ENCODE peak calls at places on chromosomes 7 and 10, in eight cellular contexts. B is ovary, I is sigmoid colon, U is endothelial cell of umbilical vein, C is RWPE1, X is upper lobe of right lung, Q is AG04450, O is fibroblast of lung. H is an unnamed sample.

GRCh38 chr7:137462074-137462715 is 118.7 kb upstream of the PTN start:
- DNase-seq in Q (no peak), B (no peak), C (no peak), O (peak; percentile 73), U (peak; percentile 81), X (no peak), I (no peak), H (no peak)

GRCh38 chr7:36468361-36469140 is 78.9 kb downstream of the ANLN start:
- DNase-seq in O (no peak), C (no peak), Q (no peak), X (no peak), B (no peak), I (no peak), U (no peak), H (no peak)

GRCh38 chr10:8404721-8405120 is 350.2 kb downstream of the GATA3 start:
- DNase-seq in B (no peak), I (no peak), U (no peak), O (peak; percentile 55), C (no peak), Q (no peak), X (no peak), H (no peak)

GRCh38 chr7:107506683-107507339 is 37.0 kb downstream of the GPR22 start:
- DNase-seq in X (peak; percentile 87), C (peak; percentile 83), Q (no peak), B (no peak), O (peak; percentile 20), I (no peak), U (peak; percentile 58), H (no peak)

GRCh38 chr7:122736183-122736582 is 33.5 kb upstream of the RNF148 start:
- DNase-seq in B (no peak), I (no peak), X (no peak), O (no peak), C (no peak), U (no peak), Q (no peak), H (no peak)

GRCh38 chr10:109835257-109835656 is 88.1 kb downstream of the XPNPEP1 start:
- DNase-seq in B (no peak), X (no peak), C (no peak), U (peak; percentile 35), O (no peak), I (no peak), Q (no peak), H (no peak)

GRCh38 chr7:18144171-18144570 is 116.5 kb upstream of the PRPS1L1 start:
- DNase-seq in U (no peak), X (no peak), O (no peak), B (no peak), I (no peak), C (no peak), Q (no peak), H (no peak)

GRCh38 chr7:20784311-20785210 is 2.1 kb downstream of the SP8 start:
- DNase-seq in I (no peak), X (no peak), C (peak; percentile 77), O (no peak), U (peak; percentile 21), Q (no peak), B (no peak), H (no peak)

GRCh38 chr10:61472090-61472674 is 19.0 kb upstream of the TMEM26 start:
- DNase-seq in B (no peak), C (no peak), X (no peak), I (no peak), Q (no peak), U (no peak), O (no peak), H (no peak)

GRCh38 chr10:6297951-6298381 is 95.2 kb downstream of the PFKFB3 start:
- DNase-seq in B (no peak), O (peak; percentile 45), U (no peak), C (no peak), X (no peak), Q (no peak), I (no peak), H (no peak)

GRCh38 chr7:41870017-41870416 is 167.1 kb upstream of the INHBA start:
- DNase-seq in U (no peak), X (no peak), Q (no peak), C (no peak), B (no peak), I (no peak), O (no peak), H (no peak)

GRCh38 chr7:17300012-17300411 is 1.6 kb downstream of the AHR start:
- DNase-seq in O (no peak), I (no peak), C (no peak), X (no peak), Q (no peak), U (no peak), B (no peak), H (no peak)

GRCh38 chr7:123725586-123726171 is 23.1 kb downstream of the WASL start:
- DNase-seq in I (no peak), O (no peak), X (no peak), U (no peak), Q (no peak), C (no peak), B (no peak), H (no peak)

GRCh38 chr10:59945590-59945989 is 39.2 kb upstream of the CCDC6 start:
- DNase-seq in O (no peak), C (no peak), U (no peak), B (no peak), Q (no peak), X (no peak), I (no peak), H (no peak)

GRCh38 chr7:79055722-79056415 is 397.6 kb downstream of the MAGI2 start:
- DNase-seq in X (no peak), B (peak; percentile 74), I (no peak), O (no peak), U (no peak), C (no peak), Q (no peak), H (no peak)

GRCh38 chr10:17709492-17709891 is 42.5 kb upstream of the TMEM236 start:
- DNase-seq in Q (no peak), B (no peak), U (no peak), C (no peak), X (no peak), I (no peak), O (no peak), H (no peak)

GRCh38 chr10:588246-589165 is 101.0 kb downstream of the DIP2C start:
- DNase-seq in C (no peak), O (peak; percentile 44), B (no peak), I (no peak), X (peak; percentile 54), U (no peak), Q (no peak), H (peak; percentile 70)

GRCh38 chr10:126013489-126014281 is 117.3 kb downstream of the FANK1 start:
- DNase-seq in U (peak; percentile 54), X (no peak), C (peak; percentile 77), I (no peak), O (peak; percentile 97), B (no peak), Q (peak; percentile 83), H (no peak)

GRCh38 chr7:32648408-32649156 is 153.3 kb downstream of the AVL9 start:
- DNase-seq in I (no peak), C (no peak), B (no peak), O (no peak), U (no peak), Q (no peak), X (no peak), H (no peak)

GRCh38 chr7:32639122-32639521 is 143.8 kb downstream of the AVL9 start:
- DNase-seq in B (no peak), Q (no peak), X (no peak), O (no peak), C (no peak), I (no peak), U (no peak), H (no peak)

GRCh38 chr7:32643194-32643593 is 147.9 kb downstream of the AVL9 start:
- DNase-seq in B (no peak), C (no peak), Q (no peak), O (no peak), X (no peak), I (no peak), U (no peak), H (no peak)
- H3K27ac ChIP-seq in B (no peak overlapping the region), C (no peak overlapping the region), Q (no peak overlapping the region), O (no peak overlapping the region), X (no peak overlapping the region), I (no peak overlapping the region), U (no peak overlapping the region), H (no peak overlapping the region)

DNA sequence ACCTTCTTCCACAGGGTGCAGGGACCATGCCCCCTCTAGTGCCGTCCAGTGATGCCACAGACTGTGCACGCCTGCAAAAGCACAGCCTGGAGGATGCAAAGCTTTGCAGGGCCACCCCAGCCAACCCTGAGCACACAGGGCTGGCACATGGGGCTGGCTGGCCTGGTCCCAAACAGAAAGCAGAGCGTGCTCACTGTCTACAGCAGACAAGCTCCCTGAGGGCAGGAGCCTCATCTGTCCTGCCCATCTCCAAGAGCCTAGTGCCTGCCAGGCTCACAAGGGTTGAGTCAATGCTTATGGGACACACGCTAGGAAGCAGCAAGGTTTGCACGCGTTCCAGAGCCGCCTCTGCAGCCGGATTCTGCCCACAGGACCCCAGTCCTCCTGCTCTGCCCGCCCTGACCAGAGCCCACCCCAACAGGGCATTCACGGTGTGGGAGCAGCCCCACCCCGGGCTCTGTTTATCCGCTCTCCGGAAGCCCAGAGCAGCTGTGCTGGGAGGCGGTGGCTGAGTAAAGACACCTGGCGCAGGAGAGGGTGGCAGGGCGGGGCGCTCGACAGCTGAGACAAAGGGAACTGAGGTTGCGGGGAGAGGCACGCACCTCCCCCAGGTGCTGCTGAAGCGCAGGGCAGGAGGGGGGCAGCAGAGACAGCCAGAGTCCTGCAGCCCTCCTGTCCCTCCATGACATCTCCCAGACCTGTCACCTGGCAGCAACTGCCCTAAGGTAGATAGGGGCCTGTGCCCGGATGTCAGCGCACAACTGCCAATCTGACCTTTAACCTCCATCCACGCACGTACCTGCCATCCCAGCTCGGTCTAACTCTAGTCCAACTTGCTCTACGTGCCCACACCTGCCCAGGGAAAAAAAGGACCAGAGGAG is 4.3 kb downstream of the KCNH2 start:
- DNase-seq in X (no peak), B (no peak), U (no peak), O (no peak), I (no peak), C (no peak), Q (no peak), H (no peak)
- TF ChIP-seq CTCF in X (no peak), B (no peak), U (no peak), O (no peak), I (no peak), C (no peak), Q (no peak), H (no peak)

GRCh38 chr7:5533821-5534367 is 110.3 kb upstream of the TNRC18 start:
- DNase-seq in U (no peak), B (no peak), X (no peak), Q (no peak), O (no peak), I (no peak), C (no peak), H (no peak)
- H3K27ac ChIP-seq in U (no peak overlapping the region), B (no peak overlapping the region), X (no peak overlapping the region), Q (no peak overlapping the region), O (no peak overlapping the region), I (peak overlapping the region; percentile 100), C (peak overlapping the region; percentile 99), H (peak overlapping the region; percentile 100)

GRCh38 chr10:119364941-119365340 is 157.6 kb downstream of the GRK5 start:
- DNase-seq in B (no peak), O (peak; percentile 59), Q (no peak), C (no peak), X (no peak), I (no peak), U (no peak), H (no peak)
- TF ChIP-seq CTCF in B (no peak), O (peak; percentile 22), Q (peak; percentile 21), C (no peak), X (no peak), I (no peak), U (no peak), H (no peak)

GRCh38 chr7:1210321-1210978 is 22.2 kb upstream of the UNCX start:
- DNase-seq in X (no peak), B (no peak), C (no peak), Q (no peak), U (no peak), I (no peak), O (no peak), H (no peak)
- H3K27ac ChIP-seq in X (no peak overlapping the region), B (no peak overlapping the region), C (peak overlapping the region; percentile 32), Q (no peak overlapping the region), U (no peak overlapping the region), I (no peak overlapping the region), O (no peak overlapping the region), H (no peak overlapping the region)

H was measured in coronary artery.